ENCODE peak calls at places on chromosomes 11 and 22, in five cellular contexts. A is thoracic aorta, K is A549, L is tibial nerve, W is psoas muscle. I is an unnamed sample. For H3K4me1, the result is how much of the 10 kb centered on the place peaks cover.

GRCh38 chr11:13126430-13126829 is 117.3 kb downstream of the RASSF10 start:
- DNase-seq in A (no peak), K (peak), W (no peak), L (no peak), I (no peak)

GRCh38 chr11:6124245-6124644 is 16.8 kb downstream of the OR56B4 start:
- DNase-seq in L (no peak), W (no peak), K (no peak), A (no peak), I (no peak)

GRCh38 chr11:65640483-65641207 is 2.7 kb downstream of the SIPA1 start:
- DNase-seq in K (no peak), L (no peak), W (peak), A (no peak), I (peak)

GRCh38 chr22:41725510-41726110 is 26.3 kb downstream of the MEI1 start:
- DNase-seq in A (no peak), L (no peak), K (no peak), W (no peak), I (no peak)

GRCh38 chr22:36294801-36295200 is 41.9 kb downstream of the APOL1 start:
- DNase-seq in L (no peak), W (no peak), K (no peak), A (no peak), I (no peak)

GRCh38 chr11:60429272-60429671 is at the start of gene MS4A5:
- DNase-seq in K (no peak), W (no peak), A (no peak), L (no peak), I (no peak)

GRCh38 chr11:134362192-134362901 is 30.6 kb downstream of the GLB1L2 start:
- DNase-seq in A (no peak), L (no peak), W (no peak), K (no peak), I (no peak)

GRCh38 chr11:70020336-70021214 is 57.5 kb upstream of the ANO1 start:
- DNase-seq in L (no peak), W (no peak), K (no peak), A (no peak), I (no peak)

GRCh38 chr11:126476256-126476970 is 120.9 kb downstream of the ST3GAL4 start:
- DNase-seq in K (no peak), L (no peak), A (no peak), W (no peak), I (no peak)
- H3K4me1 ChIP-seq in K (under half), L (under half), A (under half), W (under half), I (under half)

DNA sequence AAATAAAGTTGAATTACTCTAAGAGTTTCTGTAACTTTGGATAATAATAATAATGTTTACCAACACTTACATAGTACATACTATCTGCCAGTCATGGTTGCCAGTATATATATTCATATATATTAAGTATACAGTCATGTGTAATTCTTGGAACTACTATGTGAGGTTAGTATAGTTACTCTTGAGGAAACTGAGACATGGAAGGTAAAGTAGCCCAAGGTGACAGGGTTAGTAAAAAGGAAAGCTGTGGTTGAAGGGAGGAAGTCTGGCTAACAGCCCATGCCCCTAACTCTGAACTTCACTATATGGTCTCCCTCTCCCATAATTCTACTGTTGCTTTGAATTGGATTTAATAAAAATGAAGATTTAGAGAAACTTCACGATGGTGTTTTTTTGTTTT is 24.9 kb downstream of the FDX1 start:
- DNase-seq in A (no peak), W (no peak), K (no peak), L (no peak), I (no peak)
- H3K4me3 ChIP-seq in A (no peak), W (no peak), K (no peak), L (no peak), I (no peak)

GRCh38 chr11:129938764-129939163 is 43.4 kb upstream of the NFRKB start:
- DNase-seq in W (no peak), K (no peak), L (no peak), A (no peak), I (no peak)
- H3K4me1 ChIP-seq in W (under half), K (under half), L (under half), A (under half), I (under half)

GRCh38 chr22:10780281-10780680 is 4747.7 kb upstream of the OR11H1 start:
- DNase-seq in W (no peak), A (no peak), K (no peak), L (no peak), I (no peak)
- H3K4me3 ChIP-seq in W (no peak), A (no peak), K (no peak), L (no peak), I (no peak)

DNA sequence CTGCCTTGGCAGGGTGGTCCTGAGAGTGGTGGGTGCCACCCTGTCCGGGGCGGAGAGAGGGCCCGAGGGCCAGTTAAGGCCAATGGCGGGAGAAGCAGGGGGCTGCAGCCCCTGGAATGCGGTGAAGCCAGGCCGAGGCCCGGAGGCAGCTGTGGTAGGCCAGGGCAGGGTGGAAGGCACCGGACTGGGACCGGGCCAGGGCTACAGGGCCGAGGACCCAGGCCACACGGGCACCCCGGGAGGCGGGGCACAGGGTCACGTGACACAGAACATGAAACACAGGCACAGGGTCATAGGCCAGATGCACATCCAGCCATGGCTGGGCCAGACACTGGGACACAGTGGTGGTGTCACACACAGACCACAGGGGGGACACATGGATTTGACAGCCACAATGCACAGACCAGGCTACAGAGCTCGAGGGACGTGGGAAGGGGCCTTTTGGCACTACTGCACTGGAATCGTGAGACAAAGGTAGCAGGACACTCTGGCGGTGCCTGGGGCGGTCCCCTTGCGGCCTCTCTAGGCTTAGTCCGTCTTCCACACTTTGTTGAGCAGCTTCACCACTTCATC is 2.8 kb downstream of the SLC25A1 start:
- DNase-seq in K (no peak), L (no peak), A (no peak), W (no peak), I (no peak)
- H3K4me1 ChIP-seq in K (under half), L (half or more), A (half or more), W (under half), I (under half)

DNA sequence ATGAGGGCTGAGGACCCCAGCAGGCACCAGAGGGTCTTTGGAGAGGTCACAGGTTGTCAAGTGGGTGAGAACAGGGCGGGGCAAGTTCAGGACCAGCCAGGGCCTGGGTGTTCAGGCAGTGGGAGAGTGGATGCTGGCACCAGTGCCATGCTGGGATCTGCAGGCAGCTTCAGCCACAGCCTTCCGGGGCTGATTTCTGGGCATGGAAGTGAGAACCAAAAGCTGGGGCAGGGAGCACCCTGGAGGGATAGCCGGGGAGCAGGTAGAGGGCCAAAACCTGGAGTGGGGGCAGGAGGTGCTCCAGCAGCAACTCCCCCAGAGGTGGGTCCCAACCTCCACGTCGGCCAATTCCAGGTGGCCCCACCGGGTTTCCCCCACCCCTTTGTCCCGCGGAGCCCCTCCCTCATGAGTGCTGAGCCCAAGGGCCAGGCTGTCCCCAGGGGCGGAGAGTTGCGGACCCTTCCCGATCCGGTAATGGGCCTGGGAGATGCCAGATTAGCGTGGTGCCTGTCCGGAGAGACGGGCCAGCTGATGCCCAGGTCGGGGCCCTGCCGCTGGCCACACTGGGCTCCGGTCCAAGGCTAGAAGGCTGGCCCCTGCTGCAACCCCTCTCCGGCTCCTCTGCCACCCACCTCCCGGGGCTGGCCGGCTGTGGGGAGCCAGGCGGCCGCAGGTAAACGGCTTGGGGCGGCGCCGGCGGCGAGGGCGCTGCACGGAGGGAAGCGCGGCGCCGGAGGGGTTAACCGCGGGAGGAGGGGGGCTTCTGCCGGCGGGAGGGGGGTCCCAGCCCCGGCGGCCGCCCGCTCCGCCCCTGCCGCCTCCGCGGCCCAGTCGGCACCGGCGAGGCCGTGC is at the start of gene KCNK4:
- DNase-seq in K (no peak), L (no peak), W (no peak), A (no peak), I (no peak)
- H3K4me3 ChIP-seq in K (no peak), L (no peak), W (peak), A (peak), I (peak)

GRCh38 chr11:10307022-10307410 is 2.1 kb downstream of the ADM start:
- DNase-seq in L (no peak), K (peak), W (no peak), A (no peak), I (no peak)
- H3K4me1 ChIP-seq in L (half or more), K (under half), W (under half), A (half or more), I (under half)

DNA sequence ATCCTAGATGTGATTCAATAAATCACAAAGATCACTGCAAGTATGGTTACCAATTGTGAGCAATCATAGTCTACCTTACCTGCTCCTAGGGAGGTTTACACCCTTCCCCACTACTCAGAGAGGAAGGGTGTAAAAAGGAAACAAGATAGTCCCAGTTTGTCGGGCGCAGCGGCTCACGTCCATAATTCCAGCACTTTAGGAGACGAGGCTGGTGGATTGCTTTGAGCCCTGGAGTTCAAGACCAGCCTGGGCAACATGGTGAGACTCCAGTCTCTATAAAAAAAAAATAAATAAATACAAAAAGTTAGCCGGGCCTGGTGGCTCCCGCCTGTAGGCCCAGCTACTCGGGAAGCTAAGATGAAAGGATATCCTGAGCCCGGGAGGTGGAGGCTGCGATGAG is 962 bp upstream of the AMBRA1 start:
- DNase-seq in A (no peak), L (no peak), K (no peak), W (no peak), I (no peak)
- H3K4me3 ChIP-seq in A (peak), L (no peak), K (no peak), W (peak), I (no peak)

DNA sequence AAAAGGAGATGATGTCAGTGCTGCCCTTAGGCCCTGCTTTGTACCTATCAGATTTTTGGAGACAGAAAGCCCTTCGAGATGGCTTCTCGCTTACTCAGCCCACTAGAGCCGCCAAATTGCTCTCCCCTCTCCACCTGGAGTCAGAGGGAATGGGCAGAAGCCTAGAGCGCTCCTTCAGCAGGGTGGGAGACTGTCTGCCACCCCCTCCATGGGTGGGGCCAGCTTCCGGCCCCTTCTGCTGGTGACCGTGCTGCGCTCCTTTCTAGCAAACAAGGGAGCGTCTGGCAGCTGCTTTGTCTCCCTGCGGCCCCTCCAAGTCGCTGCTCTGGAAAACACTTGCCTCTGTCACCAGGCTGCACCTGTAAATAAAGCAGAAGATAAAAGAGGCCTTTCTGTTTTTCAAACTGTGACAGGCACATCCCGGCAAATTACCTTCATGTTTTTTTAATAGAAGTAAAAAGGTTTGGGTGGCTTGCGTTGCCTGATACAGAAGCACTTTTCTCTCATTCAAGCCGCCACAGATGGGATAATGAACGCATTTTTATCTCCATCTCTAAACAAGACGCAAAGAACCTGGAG is 145.7 kb upstream of the NECTIN1 start:
- DNase-seq in K (no peak), A (no peak), W (no peak), L (no peak), I (no peak)
- H3K4me1 ChIP-seq in K (under half), A (under half), W (under half), L (under half), I (under half)

GRCh38 chr22:32801001-32801435 is 487 bp upstream of the TIMP3 start:
- DNase-seq in K (no peak), L (no peak), W (no peak), A (no peak), I (no peak)
- H3K4me3 ChIP-seq in K (peak), L (peak), W (peak), A (peak), I (peak)

I was measured in heart right ventricle.